ENCODE peak calls at places on chromosomes 3 and 15, in nine cellular contexts. One of them, this sample, is unnamed.

GRCh38 chr3:114569186-114569585 is 275.4 kb downstream of the TIGIT start:
- DNase-seq in astrocyte of the cerebellum: peak; percentile 20
- DNase-seq in WERI-Rb-1: no peak
- DNase-seq in GM12865: no peak
- DNase-seq in brain microvascular endothelial cell: no peak
- DNase-seq in SJSA1: no peak
- DNase-seq in lower lobe of right lung: no peak
- DNase-seq in body of pancreas: no peak
- DNase-seq in astrocyte of the spinal cord: no peak
- DNase-seq in this sample: no peak

GRCh38 chr3:172882563-172882962 is 132.0 kb downstream of the ECT2 start:
- DNase-seq in astrocyte of the cerebellum: no peak
- DNase-seq in WERI-Rb-1: no peak
- DNase-seq in GM12865: no peak
- DNase-seq in brain microvascular endothelial cell: no peak
- DNase-seq in SJSA1: no peak
- DNase-seq in lower lobe of right lung: no peak
- DNase-seq in body of pancreas: no peak
- DNase-seq in astrocyte of the spinal cord: no peak
- DNase-seq in this sample: no peak

GRCh38 chr3:99875573-99875924 is 57.9 kb downstream of the CMSS1 start:
- DNase-seq in astrocyte of the cerebellum: no peak
- DNase-seq in WERI-Rb-1: no peak
- DNase-seq in GM12865: no peak
- DNase-seq in brain microvascular endothelial cell: peak; percentile 48
- DNase-seq in SJSA1: peak; percentile 68
- DNase-seq in lower lobe of right lung: no peak
- DNase-seq in body of pancreas: no peak
- DNase-seq in astrocyte of the spinal cord: peak; percentile 75
- DNase-seq in this sample: no peak

GRCh38 chr3:133463441-133463860 is 63.6 kb downstream of the BFSP2 start:
- DNase-seq in astrocyte of the cerebellum: no peak
- DNase-seq in WERI-Rb-1: no peak
- DNase-seq in GM12865: no peak
- DNase-seq in brain microvascular endothelial cell: no peak
- DNase-seq in SJSA1: no peak
- DNase-seq in lower lobe of right lung: no peak
- DNase-seq in body of pancreas: no peak
- DNase-seq in astrocyte of the spinal cord: no peak
- DNase-seq in this sample: no peak

GRCh38 chr3:28867836-28868235 is 413.0 kb upstream of the RBMS3 start:
- DNase-seq in astrocyte of the cerebellum: no peak
- DNase-seq in WERI-Rb-1: no peak
- DNase-seq in GM12865: no peak
- DNase-seq in brain microvascular endothelial cell: no peak
- DNase-seq in SJSA1: no peak
- DNase-seq in lower lobe of right lung: no peak
- DNase-seq in body of pancreas: no peak
- DNase-seq in astrocyte of the spinal cord: no peak
- DNase-seq in this sample: no peak

GRCh38 chr3:54916722-54917121 is 11.1 kb downstream of the LRTM1 start:
- DNase-seq in astrocyte of the cerebellum: no peak
- DNase-seq in WERI-Rb-1: no peak
- DNase-seq in GM12865: no peak
- DNase-seq in brain microvascular endothelial cell: no peak
- DNase-seq in SJSA1: no peak
- DNase-seq in lower lobe of right lung: no peak
- DNase-seq in body of pancreas: no peak
- DNase-seq in astrocyte of the spinal cord: no peak
- DNase-seq in this sample: no peak

GRCh38 chr3:151278223-151278622 is at the start of gene P2RY14:
- DNase-seq in astrocyte of the cerebellum: no peak
- DNase-seq in WERI-Rb-1: no peak
- DNase-seq in GM12865: peak; percentile 5
- DNase-seq in brain microvascular endothelial cell: no peak
- DNase-seq in SJSA1: no peak
- DNase-seq in lower lobe of right lung: no peak
- DNase-seq in body of pancreas: no peak
- DNase-seq in astrocyte of the spinal cord: no peak
- DNase-seq in this sample: no peak

GRCh38 chr15:80487884-80488283 is 83.7 kb downstream of the ARNT2 start:
- DNase-seq in astrocyte of the cerebellum: no peak
- DNase-seq in WERI-Rb-1: no peak
- DNase-seq in GM12865: no peak
- DNase-seq in brain microvascular endothelial cell: no peak
- DNase-seq in SJSA1: no peak
- DNase-seq in lower lobe of right lung: no peak
- DNase-seq in body of pancreas: no peak
- DNase-seq in astrocyte of the spinal cord: no peak
- DNase-seq in this sample: no peak

GRCh38 chr15:66389098-66389858 is 2.6 kb downstream of the MAP2K1 start:
- DNase-seq in astrocyte of the cerebellum: no peak
- DNase-seq in WERI-Rb-1: no peak
- DNase-seq in GM12865: peak; percentile 59
- DNase-seq in brain microvascular endothelial cell: no peak
- DNase-seq in SJSA1: no peak
- DNase-seq in lower lobe of right lung: no peak
- DNase-seq in body of pancreas: no peak
- DNase-seq in astrocyte of the spinal cord: no peak
- DNase-seq in this sample: no peak

GRCh38 chr3:196971094-196971698 is 2.6 kb upstream of the PIGZ start:
- DNase-seq in astrocyte of the cerebellum: no peak
- DNase-seq in WERI-Rb-1: no peak
- DNase-seq in GM12865: no peak
- DNase-seq in brain microvascular endothelial cell: no peak
- DNase-seq in SJSA1: no peak
- DNase-seq in lower lobe of right lung: no peak
- DNase-seq in body of pancreas: no peak
- DNase-seq in astrocyte of the spinal cord: no peak
- DNase-seq in this sample: no peak

GRCh38 chr15:98684441-98684840 is 36.1 kb downstream of the IGF1R start:
- DNase-seq in astrocyte of the cerebellum: peak; percentile 55
- DNase-seq in WERI-Rb-1: no peak
- DNase-seq in GM12865: no peak
- DNase-seq in brain microvascular endothelial cell: no peak
- DNase-seq in SJSA1: peak; percentile 42
- DNase-seq in lower lobe of right lung: no peak
- DNase-seq in body of pancreas: no peak
- DNase-seq in astrocyte of the spinal cord: peak; percentile 59
- DNase-seq in this sample: no peak

GRCh38 chr3:4571690-4572334 is 78.7 kb downstream of the ITPR1 start:
- DNase-seq in astrocyte of the cerebellum: no peak
- DNase-seq in WERI-Rb-1: no peak
- DNase-seq in GM12865: peak; percentile 18
- DNase-seq in brain microvascular endothelial cell: no peak
- DNase-seq in SJSA1: no peak
- DNase-seq in lower lobe of right lung: no peak
- DNase-seq in body of pancreas: no peak
- DNase-seq in astrocyte of the spinal cord: no peak
- DNase-seq in this sample: no peak

GRCh38 chr3:25664066-25664809 is 469 bp downstream of the TOP2B start:
- DNase-seq in astrocyte of the cerebellum: no peak
- DNase-seq in WERI-Rb-1: peak; percentile 73
- DNase-seq in GM12865: no peak
- DNase-seq in brain microvascular endothelial cell: peak; percentile 39
- DNase-seq in SJSA1: peak; percentile 51
- DNase-seq in lower lobe of right lung: peak; percentile 83
- DNase-seq in body of pancreas: peak; percentile 69
- DNase-seq in astrocyte of the spinal cord: peak; percentile 46
- DNase-seq in this sample: peak; percentile 71

GRCh38 chr3:25664810-25665645 is at the start of gene TOP2B:
- DNase-seq in astrocyte of the cerebellum: peak; percentile 87
- DNase-seq in WERI-Rb-1: peak; percentile 97
- DNase-seq in GM12865: peak; percentile 98
- DNase-seq in brain microvascular endothelial cell: peak; percentile 94
- DNase-seq in SJSA1: peak; percentile 95
- DNase-seq in lower lobe of right lung: peak; percentile 96
- DNase-seq in body of pancreas: peak; percentile 97
- DNase-seq in astrocyte of the spinal cord: peak; percentile 98
- DNase-seq in this sample: peak; percentile 94

GRCh38 chr3:25663324-25664065 is 1.2 kb downstream of the TOP2B start:
- DNase-seq in astrocyte of the cerebellum: no peak
- DNase-seq in WERI-Rb-1: peak; percentile 32
- DNase-seq in GM12865: peak; percentile 73
- DNase-seq in brain microvascular endothelial cell: no peak
- DNase-seq in SJSA1: peak; percentile 52
- DNase-seq in lower lobe of right lung: no peak
- DNase-seq in body of pancreas: peak; percentile 38
- DNase-seq in astrocyte of the spinal cord: peak; percentile 44
- DNase-seq in this sample: peak; percentile 55

GRCh38 chr3:25662921-25663320 is 1.8 kb downstream of the TOP2B start:
- DNase-seq in astrocyte of the cerebellum: no peak
- DNase-seq in WERI-Rb-1: no peak
- DNase-seq in GM12865: peak; percentile 16
- DNase-seq in brain microvascular endothelial cell: no peak
- DNase-seq in SJSA1: peak; percentile 5
- DNase-seq in lower lobe of right lung: no peak
- DNase-seq in body of pancreas: no peak
- DNase-seq in astrocyte of the spinal cord: no peak
- DNase-seq in this sample: no peak

GRCh38 chr3:25665646-25666136 is 984 bp upstream of the TOP2B start:
- DNase-seq in astrocyte of the cerebellum: no peak
- DNase-seq in WERI-Rb-1: no peak
- DNase-seq in GM12865: no peak
- DNase-seq in brain microvascular endothelial cell: no peak
- DNase-seq in SJSA1: no peak
- DNase-seq in lower lobe of right lung: no peak
- DNase-seq in body of pancreas: no peak
- DNase-seq in astrocyte of the spinal cord: no peak
- DNase-seq in this sample: no peak
- H3K4me3 ChIP-seq in astrocyte of the cerebellum: peak overlapping the region; percentile 79
- H3K4me3 ChIP-seq in WERI-Rb-1: peak overlapping the region; percentile 92
- H3K4me3 ChIP-seq in GM12865: peak overlapping the region; percentile 82
- H3K4me3 ChIP-seq in brain microvascular endothelial cell: peak overlapping the region; percentile 86
- H3K4me3 ChIP-seq in SJSA1: peak overlapping the region; percentile 95
- H3K4me3 ChIP-seq in lower lobe of right lung: peak overlapping the region; percentile 82
- H3K4me3 ChIP-seq in body of pancreas: no peak overlapping the region
- H3K4me3 ChIP-seq in astrocyte of the spinal cord: peak overlapping the region; percentile 86
- H3K4me3 ChIP-seq in this sample: peak overlapping the region; percentile 97

DNA sequence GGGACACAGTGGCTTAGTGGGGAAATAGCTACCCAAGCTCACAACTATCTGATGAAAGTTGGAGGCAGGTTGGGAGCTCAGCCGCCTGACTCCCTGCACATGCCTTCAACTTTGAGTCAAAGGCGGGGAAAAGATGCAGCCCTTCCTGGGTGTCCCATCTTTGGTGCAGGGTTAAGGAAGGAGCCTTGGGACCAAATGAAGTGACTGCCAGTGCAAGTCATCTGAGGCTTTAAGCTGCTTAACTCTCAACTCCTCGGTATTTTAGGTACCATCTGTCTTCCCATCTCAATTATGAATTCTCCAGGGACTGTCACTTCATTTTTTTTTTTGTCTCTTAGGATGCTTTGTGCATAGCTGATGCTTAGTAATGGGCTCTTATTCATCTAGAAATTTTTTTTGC is 408.8 kb upstream of the C2CD4B start:
- DNase-seq in astrocyte of the cerebellum: no peak
- DNase-seq in WERI-Rb-1: peak; percentile 50
- DNase-seq in GM12865: no peak
- DNase-seq in brain microvascular endothelial cell: no peak
- DNase-seq in SJSA1: no peak
- DNase-seq in lower lobe of right lung: no peak
- DNase-seq in body of pancreas: no peak
- DNase-seq in astrocyte of the spinal cord: no peak
- DNase-seq in this sample: no peak
- H3K4me3 ChIP-seq in astrocyte of the cerebellum: no peak overlapping the region
- H3K4me3 ChIP-seq in WERI-Rb-1: no peak overlapping the region
- H3K4me3 ChIP-seq in GM12865: no peak overlapping the region
- H3K4me3 ChIP-seq in brain microvascular endothelial cell: no peak overlapping the region
- H3K4me3 ChIP-seq in SJSA1: no peak overlapping the region
- H3K4me3 ChIP-seq in lower lobe of right lung: no peak overlapping the region
- H3K4me3 ChIP-seq in body of pancreas: no peak overlapping the region
- H3K4me3 ChIP-seq in astrocyte of the spinal cord: no peak overlapping the region
- H3K4me3 ChIP-seq in this sample: no peak overlapping the region

GRCh38 chr3:123447416-123447748 is 1.5 kb downstream of the ADCY5 start:
- DNase-seq in astrocyte of the cerebellum: no peak
- DNase-seq in WERI-Rb-1: no peak
- DNase-seq in GM12865: no peak
- DNase-seq in brain microvascular endothelial cell: no peak
- DNase-seq in SJSA1: no peak
- DNase-seq in lower lobe of right lung: no peak
- DNase-seq in body of pancreas: peak; percentile 8
- DNase-seq in astrocyte of the spinal cord: no peak
- DNase-seq in this sample: no peak

GRCh38 chr3:123445702-123446101 is 3.2 kb downstream of the ADCY5 start:
- DNase-seq in astrocyte of the cerebellum: no peak
- DNase-seq in WERI-Rb-1: no peak
- DNase-seq in GM12865: no peak
- DNase-seq in brain microvascular endothelial cell: no peak
- DNase-seq in SJSA1: no peak
- DNase-seq in lower lobe of right lung: no peak
- DNase-seq in body of pancreas: no peak
- DNase-seq in astrocyte of the spinal cord: no peak
- DNase-seq in this sample: no peak

GRCh38 chr3:123447749-123448502 is 964 bp downstream of the ADCY5 start:
- DNase-seq in astrocyte of the cerebellum: no peak
- DNase-seq in WERI-Rb-1: no peak
- DNase-seq in GM12865: no peak
- DNase-seq in brain microvascular endothelial cell: no peak
- DNase-seq in SJSA1: peak; percentile 8
- DNase-seq in lower lobe of right lung: no peak
- DNase-seq in body of pancreas: no peak
- DNase-seq in astrocyte of the spinal cord: no peak
- DNase-seq in this sample: no peak

GRCh38 chr3:123446210-123446609 is 2.7 kb downstream of the ADCY5 start:
- DNase-seq in astrocyte of the cerebellum: no peak
- DNase-seq in WERI-Rb-1: no peak
- DNase-seq in GM12865: no peak
- DNase-seq in brain microvascular endothelial cell: no peak
- DNase-seq in SJSA1: no peak
- DNase-seq in lower lobe of right lung: no peak
- DNase-seq in body of pancreas: no peak
- DNase-seq in astrocyte of the spinal cord: no peak
- DNase-seq in this sample: no peak

DNA sequence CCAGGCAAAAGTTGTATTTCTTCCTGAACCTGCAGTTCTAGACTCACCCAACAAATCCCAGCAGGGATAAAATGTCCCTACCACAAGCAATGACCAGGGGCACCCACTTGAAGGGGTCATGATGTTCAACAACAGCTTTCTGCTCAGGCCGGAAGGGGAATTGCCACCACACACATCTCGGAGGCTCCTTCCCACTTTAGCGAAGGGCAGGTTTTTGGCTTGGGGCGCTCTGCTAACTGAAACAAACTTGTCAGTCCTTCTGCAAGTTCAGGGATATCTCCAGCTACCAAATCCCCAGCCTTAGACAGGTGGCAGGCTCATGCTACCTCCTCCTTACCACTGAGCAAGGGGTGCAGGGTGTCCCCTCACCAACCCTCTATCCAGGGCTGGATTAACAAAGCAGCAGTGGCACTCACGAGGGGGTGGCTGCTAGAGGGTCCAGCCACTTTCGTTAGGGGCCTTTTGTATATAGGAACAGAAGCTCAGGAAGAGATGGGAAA is 2.2 kb downstream of the ADCY5 start:
- DNase-seq in astrocyte of the cerebellum: no peak
- DNase-seq in WERI-Rb-1: no peak
- DNase-seq in GM12865: no peak
- DNase-seq in brain microvascular endothelial cell: no peak
- DNase-seq in SJSA1: no peak
- DNase-seq in lower lobe of right lung: no peak
- DNase-seq in body of pancreas: no peak
- DNase-seq in astrocyte of the spinal cord: no peak
- DNase-seq in this sample: no peak
- H3K4me3 ChIP-seq in astrocyte of the cerebellum: no peak overlapping the region
- H3K4me3 ChIP-seq in WERI-Rb-1: no peak overlapping the region
- H3K4me3 ChIP-seq in GM12865: no peak overlapping the region
- H3K4me3 ChIP-seq in brain microvascular endothelial cell: no peak overlapping the region
- H3K4me3 ChIP-seq in SJSA1: no peak overlapping the region
- H3K4me3 ChIP-seq in lower lobe of right lung: peak overlapping the region; percentile 25
- H3K4me3 ChIP-seq in body of pancreas: no peak overlapping the region
- H3K4me3 ChIP-seq in astrocyte of the spinal cord: no peak overlapping the region
- H3K4me3 ChIP-seq in this sample: no peak overlapping the region

GRCh38 chr3:96994995-96995394 is 180.6 kb downstream of the EPHA6 start:
- DNase-seq in astrocyte of the cerebellum: no peak
- DNase-seq in WERI-Rb-1: no peak
- DNase-seq in GM12865: no peak
- DNase-seq in brain microvascular endothelial cell: no peak
- DNase-seq in SJSA1: no peak
- DNase-seq in lower lobe of right lung: no peak
- DNase-seq in body of pancreas: no peak
- DNase-seq in astrocyte of the spinal cord: no peak
- DNase-seq in this sample: no peak
- H3K4me3 ChIP-seq in astrocyte of the cerebellum: no peak overlapping the region
- H3K4me3 ChIP-seq in WERI-Rb-1: no peak overlapping the region
- H3K4me3 ChIP-seq in GM12865: no peak overlapping the region
- H3K4me3 ChIP-seq in brain microvascular endothelial cell: no peak overlapping the region
- H3K4me3 ChIP-seq in SJSA1: no peak overlapping the region
- H3K4me3 ChIP-seq in lower lobe of right lung: no peak overlapping the region
- H3K4me3 ChIP-seq in body of pancreas: no peak overlapping the region
- H3K4me3 ChIP-seq in astrocyte of the spinal cord: no peak overlapping the region
- H3K4me3 ChIP-seq in this sample: no peak overlapping the region